ENCODE peak calls at places on chromosomes 5 and 9, in five cellular contexts. B is HepG2, N is HL-60, Q is K562, C is SK-N-SH. P is an unnamed sample.

GRCh38 chr9:133505901-133506652 is 18.7 kb downstream of the MYMK start:
- DNase-seq in Q (peak; percentile 81), B (no peak), C (peak; percentile 88), N (no peak), P (no peak)

GRCh38 chr9:130997925-130998595 is 10.9 kb upstream of the LAMC3 start:
- DNase-seq in B (peak; percentile 56), Q (peak; percentile 100), C (peak; percentile 96), N (peak; percentile 68), P (no peak)

GRCh38 chr9:133008824-133009223 is 22.0 kb upstream of the GTF3C5 start:
- DNase-seq in B (no peak), N (no peak), Q (no peak), C (no peak), P (no peak)

GRCh38 chr9:34568783-34569182 is 20.7 kb downstream of the CNTFR start:
- DNase-seq in C (peak; percentile 73), B (no peak), N (no peak), Q (no peak), P (no peak)

GRCh38 chr5:52073993-52074689 is 690.9 kb downstream of the ISL1 start:
- DNase-seq in N (no peak), B (no peak), C (no peak), Q (no peak), P (no peak)

GRCh38 chr5:155260798-155261197 is 247.2 kb downstream of the KIF4B start:
- DNase-seq in B (peak; percentile 16), N (peak; percentile 73), C (peak; percentile 43), Q (no peak), P (no peak)

GRCh38 chr9:16139781-16140180 is 586.9 kb downstream of the CCDC171 start:
- DNase-seq in Q (no peak), B (no peak), C (no peak), N (no peak), P (no peak)

GRCh38 chr9:79054500-79054899 is 517.3 kb upstream of the TLE4 start:
- DNase-seq in N (no peak), B (no peak), Q (no peak), C (no peak), P (no peak)

GRCh38 chr5:78778538-78778937 is 130.0 kb upstream of the LHFPL2 start:
- DNase-seq in Q (no peak), N (no peak), C (no peak), B (no peak), P (no peak)

GRCh38 chr9:83027153-83027867 is 35.6 kb downstream of the RASEF start:
- DNase-seq in C (no peak), B (peak; percentile 7), Q (no peak), N (no peak), P (no peak)

GRCh38 chr9:137435980-137436760 is 5.0 kb downstream of the ENTPD8 start:
- DNase-seq in C (peak; percentile 65), N (no peak), Q (peak; percentile 88), B (peak; percentile 62), P (no peak)

GRCh38 chr5:122921826-122922225 is 76.4 kb downstream of the SNX24 start:
- DNase-seq in B (no peak), N (no peak), C (no peak), Q (no peak), P (no peak)

GRCh38 chr5:139642891-139643871 is 5.0 kb upstream of the CXXC5 start:
- DNase-seq in B (peak; percentile 79), N (no peak), Q (no peak), C (peak; percentile 19), P (no peak)
- TF ChIP-seq GABPA in B (peak; percentile 36), N (no peak), Q (no peak), C (no peak), P (no peak)

GRCh38 chr9:127975376-127976315 is 5.1 kb downstream of the EEIG1 start:
- DNase-seq in N (no peak), Q (no peak), C (no peak), B (no peak), P (no peak)

GRCh38 chr9:127974002-127974768 is 6.6 kb downstream of the EEIG1 start:
- DNase-seq in C (peak; percentile 76), B (no peak), Q (no peak), N (no peak), P (no peak)

GRCh38 chr9:127976498-127976897 is 4.3 kb downstream of the EEIG1 start:
- DNase-seq in C (no peak), B (no peak), Q (no peak), N (no peak), P (no peak)

GRCh38 chr9:127973169-127974001 is 7.4 kb downstream of the EEIG1 start:
- DNase-seq in N (no peak), Q (no peak), B (no peak), C (peak; percentile 76), P (no peak)

GRCh38 chr9:127974769-127975261 is 6.0 kb downstream of the EEIG1 start:
- DNase-seq in N (no peak), B (no peak), Q (no peak), C (peak; percentile 65), P (no peak)
- TF ChIP-seq GABPA in N (no peak), B (no peak), Q (no peak), C (no peak), P (no peak)

DNA sequence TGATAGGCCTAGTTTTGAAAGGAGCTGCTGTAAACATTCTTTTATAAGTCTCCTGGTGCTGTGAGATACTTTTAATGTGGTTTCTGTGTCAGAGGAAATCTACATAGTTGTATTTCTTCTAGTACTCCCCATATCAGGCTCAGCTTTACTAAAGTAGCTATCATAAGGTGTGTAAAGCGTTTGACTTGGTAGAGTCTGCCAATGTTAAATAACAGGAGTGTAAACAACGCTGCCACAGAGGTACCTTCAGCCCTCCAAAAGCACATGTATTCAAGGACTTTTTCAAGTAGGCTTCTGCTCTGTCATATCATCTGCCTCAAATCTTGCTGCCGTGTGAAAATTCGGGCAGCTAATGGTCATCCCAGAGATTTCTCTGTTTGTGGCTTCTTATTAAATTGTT is 142.7 kb downstream of the ZSWIM6 start:
- DNase-seq in B (no peak), C (no peak), N (no peak), Q (no peak), P (no peak)
- TF ChIP-seq GABPA in B (no peak), C (no peak), N (no peak), Q (no peak), P (no peak)

GRCh38 chr9:135343733-135344522 is 135.7 kb upstream of the PPP1R26 start:
- DNase-seq in C (peak; percentile 93), B (peak; percentile 16), Q (peak; percentile 90), N (peak; percentile 31), P (no peak)
- TF ChIP-seq GABPA in C (no peak), B (no peak), Q (no peak), N (no peak), P (no peak)

GRCh38 chr5:60636001-60636400 is 64.0 kb downstream of the DEPDC1B start:
- DNase-seq in Q (no peak), C (no peak), N (no peak), B (no peak), P (no peak)

GRCh38 chr5:60633336-60633735 is 66.6 kb downstream of the DEPDC1B start:
- DNase-seq in B (no peak), C (no peak), Q (no peak), N (no peak), P (no peak)

GRCh38 chr5:60639544-60639943 is 60.4 kb downstream of the DEPDC1B start:
- DNase-seq in B (no peak), N (no peak), C (no peak), Q (no peak), P (no peak)

GRCh38 chr5:60634054-60634453 is 65.9 kb downstream of the DEPDC1B start:
- DNase-seq in N (peak; percentile 16), C (no peak), B (no peak), Q (no peak), P (no peak)

DNA sequence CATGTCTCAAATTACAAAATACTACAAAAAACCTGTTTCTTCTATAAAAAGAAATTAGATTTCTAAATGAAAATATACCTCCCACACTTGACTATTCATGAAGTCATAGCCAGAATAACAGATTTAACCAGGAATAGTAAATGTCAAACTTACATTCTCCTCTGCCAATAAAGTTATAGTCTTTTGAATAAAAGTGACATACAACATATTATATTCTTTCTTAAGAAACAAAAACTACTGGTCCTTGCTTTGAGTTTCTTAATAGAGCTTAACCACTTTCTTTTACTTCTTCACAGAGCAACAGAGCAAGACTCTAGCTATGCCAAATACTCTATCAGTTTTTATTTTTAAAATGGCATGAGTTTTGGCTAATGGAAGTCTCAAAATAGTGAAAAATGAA is 61.7 kb downstream of the DEPDC1B start:
- DNase-seq in B (no peak), C (no peak), Q (no peak), N (no peak), P (no peak)
- TF ChIP-seq GABPA in B (no peak), C (no peak), Q (no peak), N (no peak), P (no peak)

DNA sequence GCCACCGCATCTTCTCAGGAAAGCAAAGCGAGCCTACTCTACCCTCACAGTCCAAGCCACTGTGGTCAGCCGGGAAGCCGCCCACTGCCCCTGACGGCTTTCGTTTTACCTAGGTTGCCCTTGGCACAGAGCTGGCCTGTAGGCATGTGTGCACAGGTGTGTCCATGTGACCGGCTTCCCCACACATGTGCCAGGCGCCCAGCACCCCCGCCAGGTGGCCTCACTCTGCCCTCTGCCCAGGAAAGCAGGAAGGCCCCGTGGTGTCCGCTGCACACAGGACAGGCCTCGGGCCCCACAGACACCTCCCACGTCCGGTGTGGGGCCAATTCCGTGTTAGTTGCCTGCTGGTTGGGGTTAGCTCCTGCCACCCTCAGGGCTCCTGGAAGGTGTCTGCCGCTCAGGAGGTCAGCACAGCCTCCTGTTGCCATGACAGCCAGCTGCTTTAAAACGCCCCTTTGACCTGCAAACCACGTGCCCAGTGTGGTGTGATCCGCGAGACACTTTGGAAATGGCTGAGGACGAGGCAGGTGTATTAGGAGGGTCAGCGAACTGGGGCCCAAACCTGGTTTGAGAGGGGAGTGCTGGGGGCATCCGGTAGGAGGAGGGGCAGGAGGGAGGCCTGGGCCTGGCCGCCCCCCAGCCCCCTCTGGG is 28.7 kb downstream of the TPPP start:
- DNase-seq in C (no peak), B (no peak), N (no peak), Q (no peak), P (no peak)
- TF ChIP-seq GABPA in C (no peak), B (no peak), N (no peak), Q (no peak), P (no peak)

DNA sequence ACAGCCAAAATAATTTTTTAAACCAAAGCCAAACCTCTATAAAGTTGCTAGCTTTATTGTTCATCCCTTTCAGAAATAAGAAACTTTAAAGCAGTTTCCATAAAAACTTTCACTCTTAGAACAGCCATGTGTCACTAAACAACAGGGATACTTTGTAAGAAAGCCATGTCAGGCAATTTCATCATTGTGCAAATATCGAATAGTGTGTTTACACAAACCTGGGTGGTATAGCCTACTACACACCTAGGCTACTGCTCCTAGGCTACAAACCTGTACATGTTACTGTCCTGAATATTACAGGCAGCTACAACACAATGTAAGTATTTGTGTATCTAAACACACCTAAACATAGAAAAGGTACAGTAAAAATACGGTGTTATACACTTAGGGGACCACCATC is 59.9 kb downstream of the TLE1 start:
- DNase-seq in B (peak; percentile 76), Q (no peak), N (no peak), C (no peak), P (no peak)
- TF ChIP-seq GABPA in B (no peak), Q (no peak), N (no peak), C (no peak), P (no peak)